ENCODE peak calls at places on chromosomes 16 and 17, in five cellular contexts. F, X, G, D and Y are unnamed samples.

GRCh38 chr16:71542377-71542776 is 16.2 kb downstream of the CHST4 start:
- DNase-seq in F (peak), X (peak), G (peak), D (peak), Y (no peak)

GRCh38 chr16:67000384-67001158 is 12.2 kb downstream of the CES4A start:
- DNase-seq in F (peak), X (peak), G (peak), D (peak), Y (no peak)

GRCh38 chr17:2564876-2565275 is 28.6 kb upstream of the PAFAH1B1 start:
- DNase-seq in F (no peak), X (no peak), G (no peak), D (peak), Y (no peak)

GRCh38 chr16:57803413-57803990 is 1.2 kb upstream of the KIFC3 start:
- DNase-seq in F (no peak), X (no peak), G (no peak), D (peak), Y (no peak)

GRCh38 chr16:86095131-86095752 is 196.3 kb downstream of the IRF8 start:
- DNase-seq in F (no peak), X (no peak), G (no peak), D (no peak), Y (no peak)

GRCh38 chr16:31529398-31530312 is 2.0 kb downstream of the AHSP start:
- DNase-seq in F (no peak), X (no peak), G (no peak), D (peak), Y (no peak)

GRCh38 chr17:43545383-43545632 is 832 bp downstream of the ETV4 start:
- DNase-seq in F (no peak), X (no peak), G (no peak), D (no peak), Y (no peak)

GRCh38 chr17:76501018-76501826 is at the start of gene RHBDF2:
- DNase-seq in F (peak), X (peak), G (peak), D (peak), Y (peak)

GRCh38 chr16:81567987-81568748 is 123.6 kb downstream of the CMIP start:
- DNase-seq in F (no peak), X (no peak), G (no peak), D (no peak), Y (no peak)

GRCh38 chr17:64728041-64728695 is 66.1 kb upstream of the SMURF2 start:
- DNase-seq in F (no peak), X (no peak), G (no peak), D (no peak), Y (no peak)

GRCh38 chr16:4415538-4416199 is 727 bp downstream of the CORO7 start:
- DNase-seq in F (peak), X (no peak), G (no peak), D (peak), Y (no peak)

GRCh38 chr17:49146620-49147306 is 14.2 kb downstream of the B4GALNT2 start:
- DNase-seq in F (no peak), X (no peak), G (no peak), D (no peak), Y (no peak)

GRCh38 chr16:60225541-60225940 is 1491.4 kb upstream of the GOT2 start:
- DNase-seq in F (no peak), X (no peak), G (no peak), D (no peak), Y (no peak)

GRCh38 chr17:10126554-10127493 is 71.6 kb downstream of the GAS7 start:
- DNase-seq in F (no peak), X (no peak), G (no peak), D (no peak), Y (no peak)

GRCh38 chr17:3972931-3973330 is 8.7 kb upstream of the ATP2A3 start:
- DNase-seq in F (no peak), X (no peak), G (no peak), D (peak), Y (no peak)

GRCh38 chr17:61400058-61400785 is 579 bp downstream of the TBX2 start:
- DNase-seq in F (no peak), X (no peak), G (no peak), D (peak), Y (no peak)

GRCh38 chr16:84648595-84649510 is 542 bp downstream of the KLHL36 start:
- DNase-seq in F (no peak), X (peak), G (no peak), D (peak), Y (no peak)

GRCh38 chr17:6948976-6949375 is 46.9 kb upstream of the ALOX12 start:
- DNase-seq in F (no peak), X (no peak), G (no peak), D (no peak), Y (no peak)

GRCh38 chr17:78434455-78435329 is 56.2 kb downstream of the PGS1 start:
- DNase-seq in F (no peak), X (no peak), G (no peak), D (no peak), Y (no peak)

GRCh38 chr16:81429045-81429521 is 15.5 kb upstream of the CMIP start:
- DNase-seq in F (peak), X (no peak), G (no peak), D (no peak), Y (no peak)

GRCh38 chr16:70298988-70299938 is at the start of gene DDX19B:
- DNase-seq in F (peak), X (peak), G (peak), D (peak), Y (peak)

GRCh38 chr16:23248261-23249194 is 53.6 kb upstream of the SCNN1B start:
- DNase-seq in F (no peak), X (no peak), G (no peak), D (no peak), Y (no peak)

GRCh38 chr17:49016775-49017463 is 19.7 kb downstream of the IGF2BP1 start:
- DNase-seq in F (no peak), X (no peak), G (no peak), D (no peak), Y (no peak)